ENCODE peak calls at places on chromosomes 2 and 18, in nine cellular contexts. Q is progenitor cell of endocrine pancreas; B is AG10803; Y is amniotic stem cell; O is foreskin keratinocyte; U is activated T-helper 9 cell treated with anti-CD3 and anti-CD28 coated beads, Interleukin-2, amount 50 U/mL, for 16 hours; D is effector CD4-positive, alpha-beta T cell; N is memory B cell; P is NCI-H1105. A is an unnamed sample.

GRCh38 chr2:19748711-19749506 is 152.9 kb downstream of the TTC32 start:
- DNase-seq in U (no peak), P (no peak), Q (no peak), N (no peak), D (no peak), O (no peak), Y (no peak), B (no peak), A (no peak)

GRCh38 chr18:36850527-36851201 is 21.7 kb downstream of the KIAA1328 start:
- DNase-seq in N (no peak), D (no peak), P (no peak), O (peak), B (peak), Y (peak), U (no peak), Q (no peak), A (peak)

GRCh38 chr18:58952303-58952702 is 87.6 kb downstream of the ZNF532 start:
- DNase-seq in N (no peak), Y (no peak), O (no peak), Q (no peak), B (no peak), P (no peak), U (no peak), D (no peak), A (no peak)

GRCh38 chr2:122194546-122194945 is 439.1 kb downstream of the TSN start:
- DNase-seq in N (no peak), Y (no peak), D (no peak), Q (no peak), P (no peak), U (no peak), O (no peak), B (no peak), A (no peak)

GRCh38 chr2:145356046-145356445 is 836.1 kb upstream of the ZEB2 start:
- DNase-seq in N (no peak), Q (no peak), D (no peak), U (no peak), O (no peak), B (peak), P (no peak), Y (no peak), A (peak)

GRCh38 chr2:181310967-181311366 is 146.2 kb upstream of the ITGA4 start:
- DNase-seq in N (no peak), D (no peak), O (no peak), U (no peak), P (no peak), B (no peak), Q (no peak), Y (no peak), A (no peak)

GRCh38 chr2:37488911-37489310 is 144.5 kb downstream of the QPCT start:
- DNase-seq in U (no peak), O (no peak), P (no peak), B (peak), Q (no peak), N (no peak), D (no peak), Y (no peak), A (peak)

GRCh38 chr2:118032169-118033013 is 18.5 kb upstream of the CCDC93 start:
- DNase-seq in B (peak), O (no peak), D (peak), P (peak), N (peak), U (no peak), Q (no peak), Y (peak), A (peak)

GRCh38 chr2:149019768-149020167 is 18.7 kb upstream of the LYPD6B start:
- DNase-seq in P (no peak), N (no peak), O (no peak), B (no peak), U (no peak), D (no peak), Q (no peak), Y (no peak), A (no peak)

GRCh38 chr2:234490239-234491074 is 6.4 kb downstream of the ARL4C start:
- DNase-seq in Y (no peak), N (no peak), U (no peak), P (no peak), B (no peak), Q (no peak), D (no peak), O (no peak), A (no peak)

GRCh38 chr2:232369126-232369955 is 9.2 kb upstream of the ALPP start:
- DNase-seq in D (no peak), Q (no peak), P (no peak), B (no peak), U (no peak), N (no peak), Y (no peak), O (no peak), A (no peak)

GRCh38 chr2:203685081-203685621 is 21.3 kb upstream of the CD28 start:
- DNase-seq in O (peak), Q (no peak), N (no peak), B (peak), P (no peak), D (no peak), U (no peak), Y (peak), A (peak)

GRCh38 chr18:23397907-23398306 is 55.2 kb upstream of the RIOK3 start:
- DNase-seq in Y (no peak), D (no peak), Q (no peak), B (no peak), N (no peak), U (no peak), O (no peak), P (no peak), A (no peak)

GRCh38 chr2:951224-952006 is 766 bp downstream of the SNTG2 start:
- DNase-seq in B (no peak), P (no peak), Y (no peak), U (no peak), O (no peak), Q (no peak), N (no peak), D (no peak), A (no peak)

GRCh38 chr2:75055307-75055819 is 96.9 kb downstream of the POLE4 start:
- DNase-seq in P (no peak), O (no peak), U (no peak), N (no peak), D (no peak), B (no peak), Q (no peak), Y (no peak), A (no peak)

GRCh38 chr2:8984855-8985254 is 18.6 kb downstream of the MBOAT2 start:
- DNase-seq in Q (no peak), Y (no peak), U (no peak), B (no peak), N (no peak), P (no peak), O (no peak), D (no peak), A (peak)

GRCh38 chr18:7572837-7573236 is 5.7 kb downstream of the PTPRM start:
- DNase-seq in N (no peak), D (no peak), Y (peak), U (no peak), P (no peak), O (no peak), B (peak), Q (no peak), A (peak)

A was measured in adipocyte.